ENCODE peak calls at places on chromosomes 6 and 20, in ten cellular contexts. H, F, D, T, R, B, G, V, M and Z are unnamed samples.

GRCh38 chr6:18400831-18401446 is 13.8 kb downstream of the RNF144B start:
- DNase-seq in H (no peak), F (peak; percentile 53), D (peak; percentile 92), T (no peak), R (no peak), B (no peak), G (no peak), V (no peak), M (no peak), Z (no peak)

GRCh38 chr6:147909645-147910044 is 401.2 kb downstream of the SAMD5 start:
- DNase-seq in H (no peak), F (no peak), D (no peak), T (no peak), R (no peak), B (no peak), G (no peak), V (no peak), M (no peak), Z (no peak)

GRCh38 chr6:149032599-149033405 is 284.7 kb upstream of the TAB2 start:
- DNase-seq in H (no peak), F (peak; percentile 92), D (no peak), T (peak; percentile 98), R (no peak), B (no peak), G (no peak), V (no peak), M (no peak), Z (no peak)

GRCh38 chr6:121810346-121811032 is 375.0 kb downstream of the GJA1 start:
- DNase-seq in H (no peak), F (no peak), D (no peak), T (no peak), R (no peak), B (no peak), G (no peak), V (no peak), M (no peak), Z (no peak)

GRCh38 chr6:44606506-44606905 is 219.0 kb downstream of the CDC5L start:
- DNase-seq in H (peak; percentile 9), F (no peak), D (no peak), T (no peak), R (no peak), B (no peak), G (no peak), V (no peak), M (no peak), Z (no peak)

GRCh38 chr6:22152871-22153270 is 144.0 kb downstream of the PRL start:
- DNase-seq in H (no peak), F (no peak), D (peak; percentile 73), T (no peak), R (no peak), B (no peak), G (no peak), V (no peak), M (no peak), Z (no peak)

GRCh38 chr6:107061125-107062020 is 33.4 kb downstream of the MTRES1 start:
- DNase-seq in H (no peak), F (peak; percentile 45), D (no peak), T (peak; percentile 11), R (no peak), B (no peak), G (no peak), V (no peak), M (no peak), Z (no peak)

GRCh38 chr6:14925627-14926026 is 320.2 kb upstream of the JARID2 start:
- DNase-seq in H (no peak), F (no peak), D (no peak), T (no peak), R (no peak), B (no peak), G (no peak), V (no peak), M (no peak), Z (no peak)

GRCh38 chr20:34055290-34055689 is 56.8 kb downstream of the EIF2S2 start:
- DNase-seq in H (no peak), F (no peak), D (peak; percentile 2), T (no peak), R (no peak), B (no peak), G (no peak), V (no peak), M (no peak), Z (no peak)

GRCh38 chr6:1871936-1872335 is 262.2 kb downstream of the FOXC1 start:
- DNase-seq in H (no peak), F (no peak), D (no peak), T (no peak), R (no peak), B (no peak), G (no peak), V (no peak), M (no peak), Z (no peak)

GRCh38 chr20:44089987-44090674 is 96.9 kb downstream of the JPH2 start:
- DNase-seq in H (no peak), F (peak; percentile 57), D (peak; percentile 63), T (peak; percentile 25), R (no peak), B (peak; percentile 35), G (no peak), V (no peak), M (peak; percentile 61), Z (no peak)

GRCh38 chr20:57657537-57658446 is 37.6 kb upstream of the ZBP1 start:
- DNase-seq in H (peak; percentile 91), F (no peak), D (no peak), T (peak; percentile 47), R (peak; percentile 85), B (peak; percentile 68), G (peak; percentile 70), V (no peak), M (no peak), Z (peak; percentile 84)

GRCh38 chr20:34954905-34955231 is 738 bp downstream of the GSS start:
- DNase-seq in H (no peak), F (no peak), D (no peak), T (peak; percentile 67), R (no peak), B (peak; percentile 74), G (peak; percentile 28), V (no peak), M (peak; percentile 13), Z (no peak)

GRCh38 chr20:29326376-29327070 is 1930.9 kb upstream of the DEFB115 start:
- DNase-seq in H (no peak), F (no peak), D (no peak), T (no peak), R (peak; percentile 78), B (no peak), G (no peak), V (no peak), M (no peak), Z (no peak)
- H3K9me3 ChIP-seq in H (no peaks in the 10 kb centered on the region), F (no peaks in the 10 kb centered on the region), D (peaks cover 8% of the 10 kb centered on the region), T (peaks cover 45% of the 10 kb centered on the region), R (no peaks in the 10 kb centered on the region), B (no peaks in the 10 kb centered on the region), G (peaks cover 18% of the 10 kb centered on the region), V (no peaks in the 10 kb centered on the region), M (peaks cover 5% of the 10 kb centered on the region), Z (peaks cover 24% of the 10 kb centered on the region)

GRCh38 chr6:153729189-153729588 is 309.9 kb upstream of the OPRM1 start:
- DNase-seq in H (no peak), F (no peak), D (no peak), T (peak; percentile 3), R (no peak), B (no peak), G (no peak), V (no peak), M (no peak), Z (no peak)

GRCh38 chr6:153727910-153728309 is 311.1 kb upstream of the OPRM1 start:
- DNase-seq in H (no peak), F (no peak), D (no peak), T (no peak), R (no peak), B (no peak), G (no peak), V (peak; percentile 10), M (no peak), Z (no peak)
- H3K27ac ChIP-seq in H (no peak overlapping the region), F (no peak overlapping the region), D (no peak overlapping the region), T (no peak overlapping the region), R (no peak overlapping the region), B (no peak overlapping the region), G (no peak overlapping the region), V (no peak overlapping the region), M (no peak overlapping the region), Z (no peak overlapping the region)

GRCh38 chr6:7879980-7880717 is 30.4 kb downstream of the TXNDC5 start:
- DNase-seq in H (no peak), F (no peak), D (peak; percentile 60), T (no peak), R (no peak), B (no peak), G (no peak), V (no peak), M (no peak), Z (no peak)

GRCh38 chr6:7878401-7878964 is 32.1 kb downstream of the TXNDC5 start:
- DNase-seq in H (no peak), F (no peak), D (peak; percentile 48), T (no peak), R (no peak), B (no peak), G (no peak), V (no peak), M (no peak), Z (no peak)

GRCh38 chr6:7880718-7881107 is 29.9 kb downstream of the TXNDC5 start:
- DNase-seq in H (no peak), F (no peak), D (no peak), T (no peak), R (no peak), B (no peak), G (no peak), V (no peak), M (no peak), Z (no peak)

GRCh38 chr6:7879043-7879442 is 31.5 kb downstream of the TXNDC5 start:
- DNase-seq in H (no peak), F (no peak), D (no peak), T (no peak), R (no peak), B (no peak), G (no peak), V (no peak), M (no peak), Z (no peak)

GRCh38 chr6:7879579-7879978 is 31.0 kb downstream of the TXNDC5 start:
- DNase-seq in H (no peak), F (no peak), D (peak; percentile 55), T (no peak), R (no peak), B (no peak), G (no peak), V (no peak), M (no peak), Z (no peak)
- TF ChIP-seq POLR2AphosphoS5 in H (no peak), F (no peak), D (peak; percentile 10), T (no peak), R (no peak), B (no peak), G (no peak), V (no peak), M (no peak), Z (no peak)

GRCh38 chr20:42361402-42361801 is 743.2 kb upstream of the CHD6 start:
- DNase-seq in H (no peak), F (no peak), D (no peak), T (no peak), R (no peak), B (no peak), G (no peak), V (no peak), M (no peak), Z (no peak)
- H3K9me3 ChIP-seq in H (no peaks in the 10 kb centered on the region), F (no peaks in the 10 kb centered on the region), D (peaks cover 2% of the 10 kb centered on the region), T (no peaks in the 10 kb centered on the region), R (no peaks in the 10 kb centered on the region), B (no peaks in the 10 kb centered on the region), G (no peaks in the 10 kb centered on the region), V (no peaks in the 10 kb centered on the region), M (peaks cover 22% of the 10 kb centered on the region), Z (no peaks in the 10 kb centered on the region)